ENCODE peak calls at places on chromosomes 2 and 18, in six cellular contexts. One of them, this sample, is unnamed.
A peak's percentile ranks its signal among the peaks of the same experiment; 100 is the strongest.

GRCh38 chr2:12055219-12055618 is 308.8 kb downstream of the LPIN1 start:
- DNase-seq in fibroblast of lung: no peak
- DNase-seq in tibial nerve: no peak
- DNase-seq in tibial artery: no peak
- DNase-seq in mammary epithelial cell: no peak
- DNase-seq in right lobe of liver: no peak
- DNase-seq in this sample: no peak

GRCh38 chr2:101843048-101843447 is 145.5 kb downstream of the MAP4K4 start:
- DNase-seq in mammary epithelial cell: no peak
- DNase-seq in fibroblast of lung: peak; percentile 51
- DNase-seq in tibial artery: no peak
- DNase-seq in tibial nerve: peak; percentile 36
- DNase-seq in right lobe of liver: no peak
- DNase-seq in this sample: peak; percentile 37

GRCh38 chr18:73756256-73757091 is 391.2 kb downstream of the FBXO15 start:
- DNase-seq in fibroblast of lung: no peak
- DNase-seq in right lobe of liver: no peak
- DNase-seq in mammary epithelial cell: no peak
- DNase-seq in tibial nerve: no peak
- DNase-seq in tibial artery: no peak
- DNase-seq in this sample: no peak

GRCh38 chr2:233830111-233830760 is 24.1 kb downstream of the HJURP start:
- DNase-seq in fibroblast of lung: no peak
- DNase-seq in mammary epithelial cell: no peak
- DNase-seq in right lobe of liver: no peak
- DNase-seq in tibial artery: peak; percentile 60
- DNase-seq in tibial nerve: no peak
- DNase-seq in this sample: no peak

GRCh38 chr2:165827921-165828276 is 33.9 kb upstream of the GALNT3 start:
- DNase-seq in right lobe of liver: no peak
- DNase-seq in fibroblast of lung: peak; percentile 32
- DNase-seq in mammary epithelial cell: no peak
- DNase-seq in tibial nerve: no peak
- DNase-seq in tibial artery: no peak
- DNase-seq in this sample: no peak

GRCh38 chr18:21741511-21742322 is 1.1 kb downstream of the MIB1 start:
- DNase-seq in tibial nerve: peak; percentile 15
- DNase-seq in tibial artery: peak; percentile 78
- DNase-seq in fibroblast of lung: peak; percentile 26
- DNase-seq in right lobe of liver: peak; percentile 48
- DNase-seq in mammary epithelial cell: peak; percentile 23
- DNase-seq in this sample: peak; percentile 44

GRCh38 chr2:130967020-130967495 is 126.2 kb downstream of the FAM168B start:
- DNase-seq in tibial nerve: no peak
- DNase-seq in fibroblast of lung: no peak
- DNase-seq in right lobe of liver: no peak
- DNase-seq in tibial artery: no peak
- DNase-seq in mammary epithelial cell: no peak
- DNase-seq in this sample: no peak

GRCh38 chr2:215386566-215386965 is 49.3 kb downstream of the FN1 start:
- DNase-seq in right lobe of liver: no peak
- DNase-seq in fibroblast of lung: no peak
- DNase-seq in tibial nerve: no peak
- DNase-seq in mammary epithelial cell: no peak
- DNase-seq in tibial artery: no peak
- DNase-seq in this sample: no peak

GRCh38 chr2:235642446-235643107 is 148.7 kb downstream of the AGAP1 start:
- DNase-seq in fibroblast of lung: peak; percentile 74
- DNase-seq in right lobe of liver: no peak
- DNase-seq in tibial nerve: peak; percentile 54
- DNase-seq in tibial artery: no peak
- DNase-seq in mammary epithelial cell: peak; percentile 42
- DNase-seq in this sample: no peak

GRCh38 chr18:39455300-39455699 is 1889.7 kb upstream of the CELF4 start:
- DNase-seq in tibial artery: no peak
- DNase-seq in tibial nerve: no peak
- DNase-seq in mammary epithelial cell: peak; percentile 96
- DNase-seq in fibroblast of lung: peak; percentile 78
- DNase-seq in right lobe of liver: no peak
- DNase-seq in this sample: no peak

GRCh38 chr2:89821455-89821945 is 1130.0 kb downstream of the RPIA start:
- DNase-seq in tibial artery: no peak
- DNase-seq in right lobe of liver: no peak
- DNase-seq in mammary epithelial cell: no peak
- DNase-seq in fibroblast of lung: no peak
- DNase-seq in tibial nerve: no peak
- DNase-seq in this sample: no peak

GRCh38 chr2:89823556-89823955 is 1132.1 kb downstream of the RPIA start:
- DNase-seq in fibroblast of lung: no peak
- DNase-seq in right lobe of liver: no peak
- DNase-seq in tibial artery: no peak
- DNase-seq in mammary epithelial cell: no peak
- DNase-seq in tibial nerve: no peak
- DNase-seq in this sample: no peak

GRCh38 chr2:89818873-89819272 is 1127.4 kb downstream of the RPIA start:
- DNase-seq in mammary epithelial cell: no peak
- DNase-seq in right lobe of liver: no peak
- DNase-seq in tibial nerve: no peak
- DNase-seq in fibroblast of lung: no peak
- DNase-seq in tibial artery: no peak
- DNase-seq in this sample: no peak

GRCh38 chr2:89819809-89820208 is 1128.3 kb downstream of the RPIA start:
- DNase-seq in tibial nerve: no peak
- DNase-seq in tibial artery: no peak
- DNase-seq in fibroblast of lung: no peak
- DNase-seq in mammary epithelial cell: no peak
- DNase-seq in right lobe of liver: no peak
- DNase-seq in this sample: no peak

GRCh38 chr2:89820248-89820647 is 1128.8 kb downstream of the RPIA start:
- DNase-seq in fibroblast of lung: no peak
- DNase-seq in right lobe of liver: no peak
- DNase-seq in tibial artery: no peak
- DNase-seq in mammary epithelial cell: no peak
- DNase-seq in tibial nerve: no peak
- DNase-seq in this sample: no peak
- H3K9me3 ChIP-seq in fibroblast of lung: peaks cover 16% of the 10 kb centered on the region
- H3K9me3 ChIP-seq in right lobe of liver: peaks cover 33% of the 10 kb centered on the region
- H3K9me3 ChIP-seq in tibial artery: peaks cover 9% of the 10 kb centered on the region
- H3K9me3 ChIP-seq in mammary epithelial cell: peaks cover 65% of the 10 kb centered on the region
- H3K9me3 ChIP-seq in tibial nerve: peaks cover 50% of the 10 kb centered on the region
- H3K9me3 ChIP-seq in this sample: peaks cover 38% of the 10 kb centered on the region

GRCh38 chr18:66749030-66749429 is 145.1 kb upstream of the CDH19 start:
- DNase-seq in tibial nerve: no peak
- DNase-seq in mammary epithelial cell: no peak
- DNase-seq in fibroblast of lung: no peak
- DNase-seq in right lobe of liver: no peak
- DNase-seq in tibial artery: no peak
- DNase-seq in this sample: no peak
- TF ChIP-seq CTCF in tibial nerve: peak; percentile 22
- TF ChIP-seq CTCF in mammary epithelial cell: peak; percentile 3
- TF ChIP-seq CTCF in fibroblast of lung: no peak
- TF ChIP-seq CTCF in right lobe of liver: peak; percentile 35
- TF ChIP-seq CTCF in tibial artery: no peak
- TF ChIP-seq CTCF in this sample: no peak

GRCh38 chr2:218401834-218402370 is 2.2 kb downstream of the CTDSP1 start:
- DNase-seq in tibial nerve: no peak
- DNase-seq in fibroblast of lung: no peak
- DNase-seq in tibial artery: no peak
- DNase-seq in right lobe of liver: peak; percentile 28
- DNase-seq in mammary epithelial cell: no peak
- DNase-seq in this sample: no peak
- H3K4me1 ChIP-seq in tibial nerve: peaks cover 46% of the 10 kb centered on the region
- H3K4me1 ChIP-seq in fibroblast of lung: peaks cover 32% of the 10 kb centered on the region
- H3K4me1 ChIP-seq in tibial artery: peaks cover 43% of the 10 kb centered on the region
- H3K4me1 ChIP-seq in right lobe of liver: peaks cover 40% of the 10 kb centered on the region
- H3K4me1 ChIP-seq in mammary epithelial cell: peaks cover 44% of the 10 kb centered on the region
- H3K4me1 ChIP-seq in this sample: peaks cover 37% of the 10 kb centered on the region

DNA sequence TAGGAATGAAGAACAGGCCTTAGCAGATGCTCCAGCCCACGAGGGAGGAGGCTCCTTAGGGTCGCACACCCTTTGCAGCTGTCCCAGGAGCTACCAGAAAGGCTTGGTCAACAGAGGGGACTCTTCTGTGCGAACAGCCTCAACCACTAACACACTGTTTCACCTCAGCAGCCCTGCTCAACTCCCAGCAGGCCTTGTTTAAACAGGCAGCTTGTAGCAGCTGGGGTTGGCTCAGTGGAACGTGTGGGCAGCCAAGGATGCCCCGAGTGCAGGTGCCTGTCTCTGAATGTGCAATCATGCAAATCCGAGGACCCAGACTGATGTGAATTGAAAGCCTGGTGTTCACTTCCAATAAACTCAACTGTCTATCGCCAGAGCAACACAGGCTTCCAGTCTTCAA is 88.7 kb upstream of the CXCR4 start:
- DNase-seq in tibial artery: no peak
- DNase-seq in fibroblast of lung: no peak
- DNase-seq in right lobe of liver: no peak
- DNase-seq in tibial nerve: no peak
- DNase-seq in mammary epithelial cell: no peak
- DNase-seq in this sample: no peak
- H3K9me3 ChIP-seq in tibial artery: no peaks in the 10 kb centered on the region
- H3K9me3 ChIP-seq in fibroblast of lung: no peaks in the 10 kb centered on the region
- H3K9me3 ChIP-seq in right lobe of liver: no peaks in the 10 kb centered on the region
- H3K9me3 ChIP-seq in tibial nerve: no peaks in the 10 kb centered on the region
- H3K9me3 ChIP-seq in mammary epithelial cell: no peaks in the 10 kb centered on the region
- H3K9me3 ChIP-seq in this sample: no peaks in the 10 kb centered on the region

This sample was measured in psoas muscle.